ENCODE peak calls at places on chromosome 13, in nine cellular contexts. O, R, H, C, A, B, V, M and J are unnamed samples.

GRCh38 chr13:114010401-114011101 is 36.7 kb upstream of the C13orf46 start:
- DNase-seq in O (peak; percentile 15), R (no peak), H (no peak), C (no peak), A (no peak), B (no peak), V (no peak), M (no peak), J (no peak)

GRCh38 chr13:65834897-65835296 is 1395.2 kb downstream of the PCDH9 start:
- DNase-seq in O (no peak), R (no peak), H (no peak), C (no peak), A (no peak), B (no peak), V (no peak), M (no peak), J (no peak)

GRCh38 chr13:50668882-50669281 is 174.6 kb downstream of the DLEU7 start:
- DNase-seq in O (no peak), R (no peak), H (no peak), C (no peak), A (no peak), B (no peak), V (no peak), M (no peak), J (no peak)

GRCh38 chr13:103255587-103256301 is 189.5 kb upstream of the SLC10A2 start:
- DNase-seq in O (no peak), R (no peak), H (no peak), C (no peak), A (no peak), B (no peak), V (no peak), M (no peak), J (no peak)

GRCh38 chr13:31982124-31982523 is 49.5 kb upstream of the FRY start:
- DNase-seq in O (no peak), R (no peak), H (no peak), C (no peak), A (no peak), B (no peak), V (no peak), M (no peak), J (no peak)

GRCh38 chr13:34246511-34246910 is 428.6 kb downstream of the RFC3 start:
- DNase-seq in O (no peak), R (no peak), H (peak; percentile 33), C (no peak), A (no peak), B (no peak), V (peak; percentile 9), M (no peak), J (no peak)

GRCh38 chr13:106151056-106151699 is 384.3 kb downstream of the EFNB2 start:
- DNase-seq in O (no peak), R (no peak), H (peak; percentile 97), C (peak; percentile 93), A (peak; percentile 93), B (peak; percentile 37), V (peak; percentile 99), M (no peak), J (no peak)

GRCh38 chr13:75581874-75582640 is 32.5 kb downstream of the UCHL3 start:
- DNase-seq in O (no peak), R (no peak), H (no peak), C (no peak), A (no peak), B (no peak), V (no peak), M (no peak), J (no peak)

GRCh38 chr13:66933994-66934393 is 296.1 kb downstream of the PCDH9 start:
- DNase-seq in O (no peak), R (peak; percentile 37), H (peak; percentile 93), C (no peak), A (peak; percentile 48), B (no peak), V (peak; percentile 69), M (no peak), J (no peak)

GRCh38 chr13:113848431-113849260 is 15.2 kb downstream of the GAS6 start:
- DNase-seq in O (peak; percentile 1), R (no peak), H (no peak), C (no peak), A (no peak), B (peak; percentile 79), V (no peak), M (peak; percentile 5), J (no peak)

GRCh38 chr13:44819245-44819644 is 170.0 kb downstream of the NUFIP1 start:
- DNase-seq in O (no peak), R (no peak), H (peak; percentile 86), C (no peak), A (peak; percentile 75), B (no peak), V (no peak), M (no peak), J (no peak)

GRCh38 chr13:27523345-27524073 is 73.1 kb upstream of the MTIF3 start:
- DNase-seq in O (peak; percentile 39), R (no peak), H (no peak), C (no peak), A (no peak), B (no peak), V (no peak), M (no peak), J (no peak)

GRCh38 chr13:113029487-113030258 is 60.7 kb downstream of the MCF2L start:
- DNase-seq in O (peak; percentile 60), R (no peak), H (peak; percentile 19), C (no peak), A (no peak), B (peak; percentile 37), V (peak; percentile 24), M (peak; percentile 42), J (no peak)

GRCh38 chr13:22311734-22312404 is 641.0 kb downstream of the FGF9 start:
- DNase-seq in O (no peak), R (peak; percentile 64), H (no peak), C (no peak), A (no peak), B (no peak), V (no peak), M (no peak), J (no peak)

GRCh38 chr13:104650426-104650825 is 1584.2 kb upstream of the SLC10A2 start:
- DNase-seq in O (no peak), R (no peak), H (no peak), C (no peak), A (no peak), B (no peak), V (no peak), M (no peak), J (no peak)

GRCh38 chr13:27336005-27336673 is 65.5 kb downstream of the RASL11A start:
- DNase-seq in O (no peak), R (no peak), H (peak; percentile 7), C (peak; percentile 34), A (peak; percentile 61), B (no peak), V (peak; percentile 22), M (no peak), J (no peak)

DNA sequence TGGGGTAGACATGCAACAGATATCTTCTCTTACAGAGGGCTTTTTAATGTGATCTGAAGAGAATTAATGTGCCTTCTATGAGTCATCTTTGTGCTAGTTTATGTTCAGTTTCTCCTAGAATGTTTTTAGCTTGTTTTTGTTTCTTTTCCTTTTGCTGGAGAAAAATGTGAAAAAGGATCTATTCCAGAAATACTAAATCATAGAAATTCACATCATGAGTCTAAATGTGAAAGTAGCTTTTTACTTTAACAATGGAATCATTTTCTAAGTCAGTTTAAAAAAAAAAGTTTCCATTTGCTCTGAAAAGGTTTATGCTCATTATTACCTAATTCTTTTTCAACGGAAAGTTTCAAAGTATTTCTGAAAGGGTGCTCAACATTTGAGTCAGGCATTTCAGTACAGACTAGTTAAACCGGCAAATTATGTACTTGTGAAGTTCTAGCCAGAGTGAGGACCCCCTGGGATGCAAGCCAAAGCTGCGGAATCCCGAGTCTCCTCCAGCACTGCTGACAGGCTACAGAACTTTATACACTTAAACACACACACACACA is 72.9 kb downstream of the SPATA13 start:
- DNase-seq in O (no peak), R (no peak), H (peak; percentile 43), C (peak; percentile 7), A (peak; percentile 56), B (no peak), V (peak; percentile 24), M (no peak), J (no peak)
- H3K4me3 ChIP-seq in O (no peak overlapping the region), R (no peak overlapping the region), H (peak overlapping the region; percentile 11), C (peak overlapping the region; percentile 24), A (peak overlapping the region; percentile 50), B (no peak overlapping the region), V (no peak overlapping the region), M (no peak overlapping the region), J (no peak overlapping the region)

GRCh38 chr13:94860981-94861407 is 148.6 kb upstream of the SOX21 start:
- DNase-seq in O (no peak), R (no peak), H (peak; percentile 29), C (no peak), A (peak; percentile 27), B (no peak), V (peak; percentile 23), M (no peak), J (no peak)
- H3K4me3 ChIP-seq in O (no peak overlapping the region), R (peak overlapping the region; percentile 35), H (no peak overlapping the region), C (peak overlapping the region; percentile 27), A (peak overlapping the region; percentile 52), B (peak overlapping the region; percentile 34), V (peak overlapping the region; percentile 30), M (no peak overlapping the region), J (peak overlapping the region; percentile 37)

GRCh38 chr13:30429721-30430694 is 7.7 kb downstream of the UBE2L5 start:
- DNase-seq in O (no peak), R (no peak), H (peak; percentile 92), C (peak; percentile 80), A (peak; percentile 87), B (no peak), V (peak; percentile 78), M (no peak), J (no peak)

GRCh38 chr13:30429235-30429634 is 6.9 kb downstream of the UBE2L5 start:
- DNase-seq in O (no peak), R (no peak), H (no peak), C (no peak), A (no peak), B (no peak), V (no peak), M (no peak), J (no peak)

GRCh38 chr13:30431269-30431950 is 9.1 kb downstream of the UBE2L5 start:
- DNase-seq in O (no peak), R (no peak), H (peak; percentile 40), C (no peak), A (peak; percentile 8), B (no peak), V (no peak), M (no peak), J (no peak)
- H3K4me3 ChIP-seq in O (no peak overlapping the region), R (no peak overlapping the region), H (no peak overlapping the region), C (no peak overlapping the region), A (no peak overlapping the region), B (no peak overlapping the region), V (no peak overlapping the region), M (no peak overlapping the region), J (no peak overlapping the region)

DNA sequence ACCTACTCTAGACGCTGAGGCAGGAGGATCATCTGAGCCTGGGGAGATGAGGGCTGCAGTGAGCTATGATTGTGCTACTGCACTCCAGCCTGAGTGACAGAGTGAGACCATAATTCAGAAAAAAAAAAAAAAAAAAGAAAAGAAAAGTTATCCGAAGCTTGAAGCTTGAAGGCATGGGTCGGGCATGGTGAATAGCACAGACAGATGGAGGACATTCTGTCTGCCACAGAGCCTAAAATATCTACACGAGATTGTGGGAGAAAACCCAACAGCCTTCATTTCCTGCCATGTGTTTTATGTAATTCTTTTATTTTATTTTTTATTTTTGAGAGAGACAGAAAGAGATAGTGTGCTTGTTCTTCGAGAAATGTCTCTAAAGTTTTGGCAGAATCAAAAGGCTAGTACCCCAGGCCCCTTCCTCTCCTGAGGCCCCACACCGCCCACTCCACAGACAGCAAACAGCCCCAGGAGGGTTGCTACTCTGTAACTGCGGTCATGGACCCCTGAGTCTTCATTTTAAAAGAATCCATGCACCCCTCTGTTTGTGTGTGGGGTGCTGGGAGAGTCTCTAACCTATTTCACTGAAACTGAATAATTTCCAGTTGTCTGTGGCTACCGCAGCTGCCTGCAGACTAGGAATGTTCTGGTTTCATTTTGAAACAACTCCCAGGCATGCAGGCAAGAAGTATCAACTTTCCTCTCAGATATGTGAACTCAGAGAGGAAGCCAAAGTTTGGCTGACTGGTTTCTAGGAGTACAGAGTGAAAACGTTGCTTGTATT is 38.4 kb upstream of the RCBTB2 start:
- DNase-seq in O (peak; percentile 71), R (no peak), H (peak; percentile 70), C (peak; percentile 27), A (peak; percentile 79), B (no peak), V (no peak), M (no peak), J (no peak)
- H3K4me3 ChIP-seq in O (peak overlapping the region; percentile 46), R (no peak overlapping the region), H (no peak overlapping the region), C (peak overlapping the region; percentile 24), A (peak overlapping the region; percentile 19), B (no peak overlapping the region), V (no peak overlapping the region), M (no peak overlapping the region), J (peak overlapping the region; percentile 25)